ENCODE peak calls at places on chromosome 2, in six cellular contexts. T is brain microvascular endothelial cell; X is mesendoderm; C is CD8-positive, alpha-beta memory T cell; F is CD8-positive, alpha-beta T cell; S is right lobe of liver. R is an unnamed sample. For H3K27me3 and H3K36me3, the result is how much of the 10 kb centered on the place peaks cover.

GRCh38 chr2:232623768-232624553 is 9.4 kb upstream of the EFHD1 start:
- DNase-seq in T (no peak), X (no peak), C (no peak), F (no peak), S (no peak), R (no peak)

GRCh38 chr2:239177908-239178307 is 222.9 kb downstream of the HDAC4 start:
- DNase-seq in T (no peak), X (no peak), C (no peak), F (no peak), S (peak), R (no peak)

GRCh38 chr2:2932189-2932588 is 445.4 kb downstream of the EIPR1 start:
- DNase-seq in T (no peak), X (no peak), C (no peak), F (no peak), S (no peak), R (peak)

GRCh38 chr2:191030521-191031154 is 16.7 kb upstream of the STAT1 start:
- DNase-seq in T (peak), X (peak), C (peak), F (no peak), S (no peak), R (no peak)

GRCh38 chr2:159356053-159356554 is 69.6 kb upstream of the WDSUB1 start:
- DNase-seq in T (no peak), X (no peak), C (no peak), F (no peak), S (no peak), R (no peak)

GRCh38 chr2:188701836-188702235 is 272.3 kb upstream of the COL3A1 start:
- DNase-seq in T (peak), X (no peak), C (no peak), F (no peak), S (no peak), R (no peak)

GRCh38 chr2:54048117-54048785 is 67.2 kb upstream of the ACYP2 start:
- DNase-seq in T (no peak), X (no peak), C (no peak), F (no peak), S (no peak), R (no peak)

GRCh38 chr2:8491296-8492048 is 190.4 kb upstream of the ID2 start:
- DNase-seq in T (no peak), X (no peak), C (no peak), F (no peak), S (no peak), R (no peak)

GRCh38 chr2:11990576-11990975 is 244.1 kb downstream of the LPIN1 start:
- DNase-seq in T (no peak), X (no peak), C (no peak), F (no peak), S (no peak), R (no peak)

GRCh38 chr2:181070119-181070833 is 89.9 kb downstream of the UBE2E3 start:
- DNase-seq in T (peak), X (peak), C (no peak), F (no peak), S (no peak), R (peak)

GRCh38 chr2:118832071-118832790 is 15.2 kb downstream of the EN1 start:
- DNase-seq in T (no peak), X (no peak), C (no peak), F (no peak), S (no peak), R (no peak)

GRCh38 chr2:118832791-118833715 is 14.4 kb downstream of the EN1 start:
- DNase-seq in T (no peak), X (peak), C (no peak), F (no peak), S (no peak), R (no peak)

GRCh38 chr2:118834440-118834810 is 13.0 kb downstream of the EN1 start:
- DNase-seq in T (no peak), X (peak), C (no peak), F (no peak), S (no peak), R (no peak)

GRCh38 chr2:118834901-118835738 is 12.3 kb downstream of the EN1 start:
- DNase-seq in T (no peak), X (peak), C (no peak), F (no peak), S (no peak), R (no peak)

GRCh38 chr2:118833716-118834439 is 13.6 kb downstream of the EN1 start:
- DNase-seq in T (no peak), X (peak), C (no peak), F (no peak), S (no peak), R (no peak)
- H3K27me3 ChIP-seq in T (half or more), X (half or more), C (under half), F (under half), S (under half), R (under half)

GRCh38 chr2:237647176-237648015 is 20.0 kb downstream of the LRRFIP1 start:
- DNase-seq in T (no peak), X (no peak), C (no peak), F (no peak), S (no peak), R (no peak)
- H3K36me3 ChIP-seq in T (under half), X (under half), C (under half), F (under half), S (under half), R (half or more)

DNA sequence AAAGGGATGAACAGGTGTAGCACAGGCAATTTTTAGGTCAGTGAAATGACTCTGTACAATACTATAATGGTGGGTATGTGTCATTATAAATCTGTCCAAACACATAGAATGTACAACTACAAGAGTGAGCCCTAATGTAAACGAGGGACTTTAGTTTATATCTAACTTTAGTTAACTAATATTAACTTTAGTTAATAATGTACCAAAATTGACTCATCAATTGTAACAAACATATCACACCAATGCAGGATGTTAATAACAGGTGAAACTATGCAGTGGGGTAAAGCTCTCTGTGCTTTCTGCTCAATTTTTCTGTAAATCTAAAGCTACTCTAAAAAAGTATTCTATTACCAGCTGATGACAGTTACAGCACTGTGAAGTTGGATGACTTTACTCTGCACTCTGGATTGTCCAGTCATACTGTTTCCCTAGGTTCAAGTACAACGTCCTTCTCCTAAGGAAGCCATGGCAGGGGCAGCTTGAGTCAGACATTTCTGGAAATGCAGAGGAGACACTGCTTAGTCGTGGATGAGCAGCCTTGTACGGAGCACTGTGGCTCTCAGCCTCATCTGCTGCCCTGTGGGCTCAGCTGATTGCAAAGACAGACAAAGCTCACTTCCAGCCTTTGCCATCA is 26.1 kb downstream of the TGFA start:
- DNase-seq in T (no peak), X (no peak), C (no peak), F (no peak), S (no peak), R (no peak)
- H3K4me3 ChIP-seq in T (no peak), X (no peak), C (no peak), F (no peak), S (no peak), R (no peak)

GRCh38 chr2:10305254-10305635 is 2.5 kb downstream of the HPCAL1 start:
- DNase-seq in T (no peak), X (no peak), C (peak), F (no peak), S (no peak), R (no peak)

GRCh38 chr2:10304458-10305253 is 2.0 kb downstream of the HPCAL1 start:
- DNase-seq in T (no peak), X (no peak), C (no peak), F (no peak), S (no peak), R (no peak)

GRCh38 chr2:10306901-10307463 is 4.3 kb downstream of the HPCAL1 start:
- DNase-seq in T (no peak), X (no peak), C (no peak), F (no peak), S (no peak), R (no peak)

GRCh38 chr2:10303634-10304378 is 1.1 kb downstream of the HPCAL1 start:
- DNase-seq in T (no peak), X (no peak), C (peak), F (no peak), S (peak), R (peak)

GRCh38 chr2:10305715-10306114 is 3.0 kb downstream of the HPCAL1 start:
- DNase-seq in T (no peak), X (peak), C (no peak), F (no peak), S (no peak), R (no peak)
- H3K27me3 ChIP-seq in T (under half), X (under half), C (under half), F (under half), S (under half), R (under half)

GRCh38 chr2:107588960-107589542 is 237.6 kb upstream of the RGPD4 start:
- DNase-seq in T (no peak), X (no peak), C (no peak), F (no peak), S (no peak), R (no peak)
- H3K36me3 ChIP-seq in T (under half), X (under half), C (under half), F (under half), S (under half), R (under half)

GRCh38 chr2:73027340-73027739 is 44.2 kb downstream of the SFXN5 start:
- DNase-seq in T (no peak), X (no peak), C (no peak), F (no peak), S (no peak), R (no peak)
- H3K4me3 ChIP-seq in T (no peak), X (no peak), C (no peak), F (no peak), S (no peak), R (no peak)

GRCh38 chr2:222554511-222554910 is 101.4 kb downstream of the FARSB start:
- DNase-seq in T (no peak), X (no peak), C (no peak), F (no peak), S (no peak), R (no peak)

GRCh38 chr2:222545821-222546540 is 109.9 kb downstream of the FARSB start:
- DNase-seq in T (no peak), X (no peak), C (no peak), F (no peak), S (no peak), R (no peak)

GRCh38 chr2:222547108-222547507 is 108.8 kb downstream of the FARSB start:
- DNase-seq in T (no peak), X (no peak), C (no peak), F (no peak), S (no peak), R (no peak)

GRCh38 chr2:222548997-222549396 is 106.9 kb downstream of the FARSB start:
- DNase-seq in T (no peak), X (peak), C (no peak), F (no peak), S (no peak), R (no peak)
- H3K27me3 ChIP-seq in T (under half), X (under half), C (under half), F (under half), S (under half), R (under half)

GRCh38 chr2:73448856-73449255 is 63.2 kb downstream of the ALMS1 start:
- DNase-seq in T (no peak), X (no peak), C (no peak), F (no peak), S (no peak), R (no peak)
- H3K36me3 ChIP-seq in T (under half), X (under half), C (under half), F (under half), S (under half), R (under half)

R was measured in SJSA1.